ENCODE peak calls at places on chromosome 17, in seven cellular contexts. M is H9, Z is IMR-90, O is neuronal stem cell, G is mesendoderm, A is mesenchymal stem cell, S is H1. F is an unnamed sample.

GRCh38 chr17:59764292-59764741 is 56.9 kb downstream of the VMP1 start:
- DNase-seq in M (no peak), O (no peak), Z (peak), G (no peak), S (no peak), A (no peak), F (no peak)

GRCh38 chr17:11441004-11441403 is 157.3 kb upstream of the DNAH9 start:
- DNase-seq in M (no peak), Z (no peak), A (no peak), S (no peak), G (no peak), O (no peak), F (no peak)

GRCh38 chr17:76268015-76268749 is 3.0 kb downstream of the UBALD2 start:
- DNase-seq in M (no peak), G (peak), O (no peak), Z (peak), A (peak), S (no peak), F (peak)

GRCh38 chr17:7881655-7882054 is 6.9 kb upstream of the CHD3 start:
- DNase-seq in O (no peak), Z (no peak), S (no peak), M (peak), G (no peak), A (no peak), F (no peak)

GRCh38 chr17:27746881-27747280 is 53.4 kb downstream of the NOS2 start:
- DNase-seq in M (peak), G (no peak), S (no peak), O (no peak), Z (no peak), A (no peak), F (no peak)

GRCh38 chr17:46166692-46167249 is 26.5 kb downstream of the KANSL1 start:
- DNase-seq in Z (no peak), M (no peak), G (no peak), S (no peak), O (no peak), A (no peak), F (no peak)

GRCh38 chr17:77837917-77838316 is 120.6 kb upstream of the TNRC6C start:
- DNase-seq in O (no peak), M (no peak), Z (no peak), S (no peak), G (no peak), A (no peak), F (no peak)

GRCh38 chr17:48604770-48605329 is at the start of gene HOXB6:
- DNase-seq in M (no peak), Z (no peak), S (no peak), G (no peak), A (peak), O (no peak), F (no peak)

GRCh38 chr17:58311429-58311894 is 17.1 kb downstream of the TSPOAP1 start:
- DNase-seq in S (no peak), O (no peak), Z (no peak), M (no peak), G (no peak), A (no peak), F (no peak)

GRCh38 chr17:58310511-58311428 is 17.8 kb downstream of the TSPOAP1 start:
- DNase-seq in M (no peak), A (no peak), Z (no peak), G (no peak), O (no peak), S (no peak), F (no peak)

GRCh38 chr17:58313815-58314705 is 14.5 kb downstream of the TSPOAP1 start:
- DNase-seq in A (no peak), Z (no peak), S (no peak), G (no peak), O (no peak), M (no peak), F (no peak)

GRCh38 chr17:58312824-58313223 is 15.8 kb downstream of the TSPOAP1 start:
- DNase-seq in M (no peak), S (no peak), A (no peak), Z (no peak), G (no peak), O (no peak), F (no peak)

GRCh38 chr17:58312021-58312630 is 16.5 kb downstream of the TSPOAP1 start:
- DNase-seq in M (no peak), S (no peak), O (no peak), A (no peak), G (no peak), Z (no peak), F (no peak)
- H3K23ac ChIP-seq in M (no peak), S (no peak), O (peak), A (no peak), G (peak), Z (no peak), F (no peak)

DNA sequence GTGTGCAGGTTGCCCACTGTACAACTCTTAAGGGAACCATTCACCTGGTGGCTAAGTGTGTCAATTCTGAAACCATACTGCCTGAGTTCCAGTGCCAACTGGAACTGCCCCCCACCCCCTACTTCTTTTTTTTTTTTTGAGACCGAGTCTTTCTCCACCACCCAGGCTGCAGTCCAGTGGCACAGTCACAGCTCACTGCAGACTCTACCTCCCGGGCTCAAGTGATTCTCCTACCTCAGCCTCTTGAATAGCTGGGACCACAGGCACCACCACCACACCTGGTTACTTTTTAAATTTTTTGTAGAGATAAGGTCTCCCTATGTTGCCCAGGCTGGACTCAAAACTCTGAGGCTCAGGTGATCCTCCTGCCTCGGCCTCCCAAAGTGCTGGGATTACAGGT is 40.4 kb upstream of the DHX8 start:
- DNase-seq in G (no peak), Z (no peak), O (no peak), M (no peak), S (no peak), A (no peak), F (no peak)
- H3K23ac ChIP-seq in G (no peak), Z (no peak), O (no peak), M (no peak), S (no peak), A (no peak), F (no peak)

GRCh38 chr17:4008496-4009163 is 44.4 kb upstream of the ATP2A3 start:
- DNase-seq in M (no peak), O (no peak), G (no peak), Z (peak), A (no peak), S (no peak), F (no peak)

GRCh38 chr17:4008082-4008435 is 43.8 kb upstream of the ATP2A3 start:
- DNase-seq in S (no peak), M (no peak), Z (peak), G (peak), A (no peak), O (no peak), F (no peak)

GRCh38 chr17:4009164-4009785 is 45.0 kb upstream of the ATP2A3 start:
- DNase-seq in G (no peak), M (no peak), A (no peak), Z (peak), O (no peak), S (no peak), F (no peak)

GRCh38 chr17:4007346-4008081 is 43.3 kb upstream of the ATP2A3 start:
- DNase-seq in A (no peak), O (no peak), M (no peak), S (no peak), Z (no peak), G (peak), F (no peak)

DNA sequence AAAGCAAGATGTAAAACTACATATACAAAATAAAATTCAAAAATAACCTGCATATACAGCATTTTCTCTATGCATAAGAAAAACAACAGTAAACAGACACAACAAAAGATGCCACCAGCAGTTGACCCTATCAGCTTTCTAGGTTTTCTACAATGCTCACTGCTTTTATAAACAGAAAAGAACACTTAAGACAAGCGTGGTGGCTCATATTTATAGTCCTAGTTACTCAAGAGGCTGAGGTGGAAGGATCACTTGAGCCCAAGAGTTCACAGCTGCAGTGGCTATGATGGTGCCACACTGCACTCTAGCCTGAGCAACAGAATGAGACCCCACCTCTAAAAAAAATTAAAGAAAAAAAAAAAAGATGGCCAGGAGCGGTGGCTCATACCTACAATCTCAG is 46.5 kb upstream of the ATP2A3 start:
- DNase-seq in A (peak), Z (no peak), O (no peak), M (no peak), G (no peak), S (no peak), F (no peak)
- H3K23ac ChIP-seq in A (no peak), Z (no peak), O (no peak), M (no peak), G (no peak), S (no peak), F (no peak)

DNA sequence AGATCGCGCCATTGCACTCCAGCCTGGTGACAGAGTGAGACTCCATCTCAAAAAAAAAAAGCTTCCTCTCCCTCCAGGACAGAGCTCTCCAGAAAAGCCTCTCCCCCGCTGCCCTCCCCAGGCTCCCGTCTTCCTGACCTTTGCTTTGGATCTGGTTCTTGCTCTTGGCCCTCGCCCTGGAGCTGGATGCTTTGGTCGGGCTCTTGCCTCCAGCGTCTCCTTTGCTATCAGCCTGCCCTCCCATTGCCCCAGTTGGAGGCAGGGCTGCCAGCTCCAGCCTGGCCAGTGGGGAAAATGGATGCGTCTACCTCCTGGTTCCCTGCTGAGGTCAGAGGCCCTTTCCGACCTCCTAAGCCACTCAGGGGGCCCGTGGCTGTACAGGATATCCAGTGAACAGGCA is 35.9 kb downstream of the TRARG1 start:
- DNase-seq in O (no peak), A (no peak), G (no peak), Z (no peak), M (no peak), S (no peak), F (no peak)
- H3K23ac ChIP-seq in O (no peak), A (no peak), G (no peak), Z (no peak), M (no peak), S (no peak), F (no peak)

GRCh38 chr17:18262641-18263040 is 2.2 kb downstream of the MIEF2 start:
- DNase-seq in M (no peak), Z (no peak), S (no peak), G (no peak), A (no peak), O (no peak), F (no peak)
- H3K23ac ChIP-seq in M (no peak), Z (no peak), S (no peak), G (no peak), A (no peak), O (peak), F (no peak)

DNA sequence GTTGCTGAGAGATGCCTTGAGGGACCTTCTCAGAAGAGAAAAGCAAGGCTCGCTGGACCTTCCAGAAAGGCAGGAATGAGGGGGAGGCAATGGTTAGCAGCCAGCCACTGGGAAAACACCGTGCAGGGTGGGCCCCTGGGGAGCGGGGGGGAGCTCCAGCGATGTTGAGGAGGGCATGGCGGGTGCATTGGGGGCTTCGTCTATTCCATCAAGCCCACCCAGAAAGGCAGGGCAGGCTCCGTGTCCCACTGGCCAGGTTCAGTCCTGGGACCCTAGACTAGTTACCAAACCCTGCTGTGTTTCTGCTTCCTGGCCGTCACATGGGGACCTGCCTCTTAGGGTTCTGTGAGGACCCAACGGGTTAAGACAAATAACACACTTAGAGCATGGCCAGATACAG is 64.6 kb downstream of the AXIN2 start:
- DNase-seq in Z (no peak), S (no peak), M (no peak), G (no peak), O (no peak), A (no peak), F (no peak)
- H3K23ac ChIP-seq in Z (no peak), S (no peak), M (no peak), G (no peak), O (no peak), A (no peak), F (no peak)

GRCh38 chr17:56373981-56374380 is 219.5 kb upstream of the NOG start:
- DNase-seq in M (no peak), A (no peak), Z (no peak), G (peak), O (no peak), S (no peak), F (no peak)
- H3K23ac ChIP-seq in M (no peak), A (no peak), Z (no peak), G (no peak), O (no peak), S (no peak), F (no peak)

GRCh38 chr17:67139289-67139688 is 94.9 kb downstream of the CACNG1 start:
- DNase-seq in O (no peak), A (peak), S (no peak), Z (no peak), M (no peak), G (no peak), F (no peak)

GRCh38 chr17:67138392-67138791 is 94.0 kb downstream of the CACNG1 start:
- DNase-seq in Z (no peak), M (no peak), A (no peak), O (no peak), G (no peak), S (no peak), F (no peak)

GRCh38 chr17:67137860-67138259 is 93.5 kb downstream of the CACNG1 start:
- DNase-seq in M (no peak), S (no peak), O (no peak), Z (no peak), A (no peak), G (no peak), F (no peak)

GRCh38 chr17:67136191-67137025 is 92.1 kb downstream of the CACNG1 start:
- DNase-seq in O (no peak), S (no peak), G (no peak), Z (peak), M (no peak), A (no peak), F (peak)

GRCh38 chr17:67137026-67137370 is 92.6 kb downstream of the CACNG1 start:
- DNase-seq in S (no peak), M (no peak), G (no peak), O (no peak), Z (peak), A (no peak), F (peak)
- H3K23ac ChIP-seq in S (no peak), M (no peak), G (no peak), O (no peak), Z (no peak), A (no peak), F (no peak)

DNA sequence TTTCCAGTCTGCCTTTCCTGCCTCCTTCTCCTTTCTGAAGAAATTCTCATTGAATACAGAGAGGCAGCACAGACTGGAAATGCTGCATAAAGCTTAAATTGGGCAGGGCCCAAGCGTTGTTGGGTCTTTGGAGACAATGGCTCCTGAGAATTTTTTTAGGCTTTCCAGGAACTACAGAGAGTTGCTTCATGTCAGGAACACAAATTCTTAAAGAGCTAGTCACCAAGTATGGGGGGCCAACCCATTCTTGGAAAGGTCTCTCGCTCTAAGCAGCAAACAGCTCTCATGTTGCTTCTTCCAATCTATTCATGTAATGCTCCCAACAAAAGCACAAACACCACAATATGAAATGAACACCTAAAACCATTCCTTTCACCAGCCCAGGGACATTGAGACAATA is 6.9 kb downstream of the HNF1B start:
- DNase-seq in M (no peak), O (no peak), G (peak), Z (peak), S (no peak), A (peak), F (no peak)
- H3K23ac ChIP-seq in M (no peak), O (no peak), G (no peak), Z (no peak), S (no peak), A (no peak), F (no peak)